ENCODE peak calls at places on chromosomes 6 and 20, in seven cellular contexts. Z is ovary; K is fibroblast of lung; M is right cardiac atrium; L is upper lobe of right lung; C is right lobe of liver; O is CD8-positive, alpha-beta memory T cell. P is an unnamed sample. For H3K9me3 and H3K4me1, the result is how much of the 10 kb centered on the place peaks cover.

GRCh38 chr6:163014736-163015135 is 287.0 kb downstream of the PACRG start:
- DNase-seq in Z (no peak), K (no peak), M (no peak), L (no peak), C (no peak), O (no peak), P (no peak)

GRCh38 chr6:131107166-131107565 is 28.1 kb upstream of the AKAP7 start:
- DNase-seq in Z (no peak), K (peak), M (no peak), L (no peak), C (no peak), O (no peak), P (no peak)

GRCh38 chr6:97053643-97054411 is 129.3 kb downstream of the KLHL32 start:
- DNase-seq in Z (no peak), K (peak), M (no peak), L (no peak), C (no peak), O (no peak), P (no peak)

GRCh38 chr6:99446076-99446475 is 21.0 kb upstream of the PNISR start:
- DNase-seq in Z (no peak), K (no peak), M (no peak), L (no peak), C (no peak), O (no peak), P (no peak)

GRCh38 chr6:27250955-27251671 is 3.6 kb downstream of the PRSS16 start:
- DNase-seq in Z (peak), K (no peak), M (peak), L (peak), C (peak), O (peak), P (peak)

GRCh38 chr20:32327087-32327681 is 30.9 kb upstream of the ASXL1 start:
- DNase-seq in Z (peak), K (peak), M (no peak), L (no peak), C (no peak), O (no peak), P (peak)

GRCh38 chr6:45592991-45593390 is 215.3 kb upstream of the SUPT3H start:
- DNase-seq in Z (no peak), K (no peak), M (no peak), L (no peak), C (no peak), O (no peak), P (no peak)

GRCh38 chr6:4973972-4974885 is 29.6 kb downstream of the RPP40 start:
- DNase-seq in Z (peak), K (peak), M (peak), L (no peak), C (no peak), O (no peak), P (no peak)

GRCh38 chr6:170074907-170075306 is 216.0 kb downstream of the DLL1 start:
- DNase-seq in Z (peak), K (no peak), M (no peak), L (no peak), C (no peak), O (no peak), P (no peak)

GRCh38 chr6:71294121-71294523 is 5.5 kb downstream of the OGFRL1 start:
- DNase-seq in Z (no peak), K (peak), M (no peak), L (no peak), C (no peak), O (no peak), P (no peak)

GRCh38 chr6:89199571-89199970 is 17.6 kb downstream of the GABRR1 start:
- DNase-seq in Z (no peak), K (no peak), M (no peak), L (no peak), C (no peak), O (no peak), P (no peak)

DNA sequence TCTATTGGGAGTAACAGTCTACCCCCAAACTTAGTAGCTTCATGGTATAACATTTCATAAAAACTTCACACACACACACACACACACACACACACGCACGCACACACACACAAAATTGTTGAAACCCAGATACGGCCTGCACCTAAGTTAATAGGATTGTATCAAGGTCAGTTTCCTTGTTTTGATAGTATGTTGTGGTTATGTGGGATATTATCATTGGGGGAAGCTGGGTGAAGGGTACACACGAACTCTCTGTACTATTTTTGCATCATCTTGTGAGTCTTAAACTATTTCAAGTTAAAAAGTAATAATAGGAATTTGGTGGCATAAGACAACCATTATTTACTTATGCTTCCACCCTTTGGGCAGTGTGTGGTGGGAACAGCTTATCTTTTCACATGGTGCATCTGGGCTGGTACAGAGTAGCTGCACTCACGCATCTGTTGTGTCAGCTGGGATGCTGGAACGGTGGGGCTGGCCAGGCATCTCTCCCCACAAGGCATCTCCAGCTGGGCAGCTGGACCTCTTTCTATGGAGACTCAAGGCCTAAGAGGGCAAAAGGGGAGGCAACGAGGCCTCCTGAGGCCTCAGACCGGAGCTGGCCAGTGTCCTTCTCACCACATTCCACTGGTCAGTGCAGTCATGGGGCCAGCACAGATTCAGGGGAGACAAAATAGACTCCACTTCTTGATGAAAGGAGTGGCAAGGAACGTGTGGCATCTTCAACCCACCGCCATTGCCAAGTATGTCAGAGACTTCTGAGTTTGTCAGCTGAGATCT is 20.4 kb upstream of the IP6K3 start:
- DNase-seq in Z (no peak), K (no peak), M (peak), L (no peak), C (no peak), O (no peak), P (no peak)
- H3K9me3 ChIP-seq in Z (under half), K (under half), M (under half), L (under half), C (under half), O (under half), P (under half)

DNA sequence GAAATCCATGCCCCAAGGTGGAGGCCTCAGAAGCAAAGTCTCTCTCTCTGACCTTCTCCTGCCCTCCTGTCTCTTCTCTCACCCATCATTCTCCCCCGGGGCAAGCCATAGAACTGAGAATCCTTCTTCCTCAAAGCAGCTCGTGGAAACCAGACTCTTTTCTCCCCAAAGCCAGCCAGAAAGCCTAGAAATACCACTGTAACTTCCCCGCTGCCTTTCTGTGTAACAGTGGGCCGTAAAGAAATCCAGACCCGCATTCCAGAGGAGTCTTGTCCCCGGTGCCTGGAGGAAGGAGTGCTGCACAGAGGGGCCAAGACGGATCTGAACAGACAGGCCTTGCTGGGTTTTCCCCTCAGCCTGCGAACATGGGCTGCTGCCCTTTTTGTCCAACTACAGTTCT is 964 bp upstream of the SLC22A2 start:
- DNase-seq in Z (no peak), K (no peak), M (no peak), L (no peak), C (no peak), O (no peak), P (no peak)
- H3K27ac ChIP-seq in Z (no peak), K (no peak), M (no peak), L (no peak), C (no peak), O (no peak), P (no peak)

GRCh38 chr6:111482236-111482958 is 621 bp downstream of the REV3L start:
- DNase-seq in Z (peak), K (no peak), M (peak), L (peak), C (peak), O (peak), P (peak)

GRCh38 chr6:111482959-111483735 is at the start of gene REV3L:
- DNase-seq in Z (peak), K (peak), M (peak), L (peak), C (peak), O (peak), P (peak)

GRCh38 chr6:111481836-111482235 is 1.2 kb downstream of the REV3L start:
- DNase-seq in Z (no peak), K (peak), M (no peak), L (no peak), C (no peak), O (peak), P (no peak)

GRCh38 chr6:111478749-111479148 is 4.3 kb downstream of the REV3L start:
- DNase-seq in Z (no peak), K (peak), M (no peak), L (no peak), C (no peak), O (no peak), P (no peak)

GRCh38 chr6:111480988-111481830 is 1.8 kb downstream of the REV3L start:
- DNase-seq in Z (no peak), K (peak), M (no peak), L (no peak), C (no peak), O (no peak), P (no peak)
- H3K4me1 ChIP-seq in Z (under half), K (under half), M (under half), L (under half), C (under half), O (under half), P (under half)

DNA sequence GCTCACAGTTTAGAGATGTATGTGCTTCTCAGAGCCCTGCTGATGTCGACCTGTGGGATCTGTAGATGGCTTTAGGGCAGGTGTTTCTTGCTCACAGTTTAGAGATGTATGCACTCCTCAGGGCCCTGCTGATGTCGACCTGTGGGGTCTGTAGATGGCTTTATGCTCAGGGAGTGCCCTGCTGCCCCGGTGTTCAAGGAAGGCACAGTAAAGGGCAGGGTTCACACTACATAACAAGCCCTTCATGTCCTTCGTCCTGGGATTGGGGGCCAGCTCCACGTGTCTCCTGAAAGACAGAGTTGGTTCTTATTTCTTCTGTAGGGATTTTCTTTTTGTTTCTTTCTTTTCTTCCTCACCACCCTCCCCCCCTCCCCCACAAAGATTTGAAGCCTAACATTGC is 91.1 kb downstream of the SMOC2 start:
- DNase-seq in Z (no peak), K (no peak), M (no peak), L (no peak), C (no peak), O (no peak), P (no peak)
- H3K9me3 ChIP-seq in Z (under half), K (under half), M (under half), L (under half), C (under half), O (under half), P (under half)

GRCh38 chr6:109513571-109514071 is 30.6 kb upstream of the ZBTB24 start:
- DNase-seq in Z (no peak), K (peak), M (no peak), L (no peak), C (no peak), O (no peak), P (no peak)
- H3K27ac ChIP-seq in Z (no peak), K (no peak), M (peak), L (no peak), C (no peak), O (no peak), P (no peak)

GRCh38 chr6:107536183-107536582 is 46.3 kb downstream of the SOBP start:
- DNase-seq in Z (no peak), K (no peak), M (no peak), L (no peak), C (no peak), O (no peak), P (no peak)

GRCh38 chr6:107537559-107537958 is 47.6 kb downstream of the SOBP start:
- DNase-seq in Z (no peak), K (no peak), M (no peak), L (no peak), C (no peak), O (no peak), P (no peak)

GRCh38 chr6:107533415-107534059 is 43.6 kb downstream of the SOBP start:
- DNase-seq in Z (no peak), K (no peak), M (no peak), L (no peak), C (no peak), O (no peak), P (no peak)

GRCh38 chr6:107534762-107535161 is 44.8 kb downstream of the SOBP start:
- DNase-seq in Z (no peak), K (no peak), M (no peak), L (no peak), C (no peak), O (no peak), P (no peak)

GRCh38 chr6:107535626-107536025 is 45.7 kb downstream of the SOBP start:
- DNase-seq in Z (no peak), K (no peak), M (no peak), L (no peak), C (no peak), O (no peak), P (no peak)
- H3K4me1 ChIP-seq in Z (under half), K (under half), M (under half), L (under half), C (under half), O (under half), P (under half)

GRCh38 chr6:164534070-164534766 is 775.2 kb downstream of the C6orf118 start:
- DNase-seq in Z (no peak), K (no peak), M (no peak), L (no peak), C (no peak), O (no peak), P (no peak)
- H3K9me3 ChIP-seq in Z (under half), K (under half), M (under half), L (under half), C (under half), O (under half), P (under half)